ENCODE peak calls at places on chromosomes 12 and 14, in four cellular contexts. R is activated CD4-positive, CD25-positive, alpha-beta regulatory T cell; K is Panc1; M is T-helper 1 cell. O is an unnamed sample.

GRCh38 chr12:65892905-65893304 is 68.6 kb downstream of the HMGA2 start:
- DNase-seq in R (no peak), K (peak), M (no peak), O (no peak)

GRCh38 chr12:72642726-72643125 is 370.6 kb downstream of the TRHDE start:
- DNase-seq in R (no peak), K (no peak), M (no peak), O (no peak)

GRCh38 chr14:92578511-92578910 is 64.9 kb downstream of the RIN3 start:
- DNase-seq in R (no peak), K (no peak), M (no peak), O (no peak)

GRCh38 chr12:8950702-8951478 is 1.4 kb upstream of the M6PR start:
- DNase-seq in R (no peak), K (no peak), M (no peak), O (no peak)

GRCh38 chr12:58540480-58541299 is 379.6 kb downstream of the LRIG3 start:
- DNase-seq in R (no peak), K (peak), M (no peak), O (peak)

GRCh38 chr12:31785318-31785717 is 56.5 kb upstream of the AMN1 start:
- DNase-seq in R (no peak), K (no peak), M (no peak), O (no peak)

GRCh38 chr12:114993202-114993601 is 309.2 kb upstream of the TBX3 start:
- DNase-seq in R (no peak), K (no peak), M (no peak), O (no peak)

GRCh38 chr14:61710853-61711817 is 15.8 kb downstream of the HIF1A start:
- DNase-seq in R (no peak), K (no peak), M (no peak), O (no peak)

GRCh38 chr14:72752034-72752412 is 141.9 kb downstream of the DPF3 start:
- DNase-seq in R (no peak), K (no peak), M (no peak), O (no peak)

GRCh38 chr14:31395572-31396205 is 24.7 kb downstream of the HEATR5A start:
- DNase-seq in R (no peak), K (no peak), M (no peak), O (no peak)

GRCh38 chr14:71749613-71750238 is 182.5 kb upstream of the RGS6 start:
- DNase-seq in R (no peak), K (no peak), M (no peak), O (no peak)

GRCh38 chr14:75295491-75296338 is 17.1 kb downstream of the FOS start:
- DNase-seq in R (peak), K (no peak), M (peak), O (no peak)

GRCh38 chr12:125120566-125120965 is 55.3 kb downstream of the AACS start:
- DNase-seq in R (no peak), K (no peak), M (no peak), O (no peak)

GRCh38 chr12:18221726-18222125 is 39.6 kb upstream of the PIK3C2G start:
- DNase-seq in R (no peak), K (no peak), M (no peak), O (no peak)

GRCh38 chr14:74501135-74501614 is 7.6 kb downstream of the ISCA2 start:
- DNase-seq in R (no peak), K (no peak), M (no peak), O (no peak)

GRCh38 chr12:27818421-27818918 is 38.4 kb upstream of the MANSC4 start:
- DNase-seq in R (no peak), K (no peak), M (no peak), O (no peak)

GRCh38 chr12:11916113-11916512 is 154.6 kb upstream of the BCL2L14 start:
- DNase-seq in R (no peak), K (no peak), M (no peak), O (no peak)

GRCh38 chr14:36997843-36998242 is 174.6 kb downstream of the SLC25A21 start:
- DNase-seq in R (no peak), K (no peak), M (no peak), O (no peak)

GRCh38 chr14:59346329-59346728 is 118.9 kb downstream of the GPR135 start:
- DNase-seq in R (no peak), K (no peak), M (no peak), O (no peak)

GRCh38 chr12:43766291-43766690 is 7.5 kb downstream of the IRAK4 start:
- DNase-seq in R (no peak), K (no peak), M (no peak), O (no peak)

GRCh38 chr12:92144631-92145480 is 790 bp downstream of the BTG1 start:
- DNase-seq in R (peak), K (no peak), M (peak), O (no peak)

GRCh38 chr14:106666341-106666740 is 1140.0 kb downstream of the TMEM121 start:
- DNase-seq in R (no peak), K (no peak), M (no peak), O (no peak)

GRCh38 chr14:99722741-99723140 is 38.6 kb downstream of the CYP46A1 start:
- DNase-seq in R (no peak), K (no peak), M (no peak), O (no peak)

GRCh38 chr12:52419656-52420055 is 13.5 kb upstream of the KRT82 start:
- DNase-seq in R (no peak), K (no peak), M (no peak), O (no peak)

GRCh38 chr12:87383705-87384104 is 645.5 kb downstream of the C12orf50 start:
- DNase-seq in R (no peak), K (no peak), M (no peak), O (no peak)